ENCODE peak calls at places on chromosomes 2 and 18, in nine cellular contexts. One of them, this sample, is unnamed.

GRCh38 chr18:25370391-25370790 is 18.4 kb upstream of the ZNF521 start:
- DNase-seq in body of pancreas: no peak
- DNase-seq in GM12864: no peak
- DNase-seq in fibroblast of pulmonary artery: no peak
- DNase-seq in fibroblast of lung: no peak
- DNase-seq in chondrocyte: no peak
- DNase-seq in GM10248: no peak
- DNase-seq in brain microvascular endothelial cell: no peak
- DNase-seq in K562: no peak
- DNase-seq in this sample: no peak

GRCh38 chr2:17667898-17668297 is 85.7 kb downstream of the SMC6 start:
- DNase-seq in GM12864: no peak
- DNase-seq in K562: no peak
- DNase-seq in fibroblast of pulmonary artery: peak
- DNase-seq in brain microvascular endothelial cell: no peak
- DNase-seq in body of pancreas: no peak
- DNase-seq in GM10248: no peak
- DNase-seq in chondrocyte: no peak
- DNase-seq in fibroblast of lung: no peak
- DNase-seq in this sample: no peak

GRCh38 chr2:23554054-23554697 is 169.2 kb downstream of the KLHL29 start:
- DNase-seq in GM12864: no peak
- DNase-seq in GM10248: no peak
- DNase-seq in chondrocyte: peak
- DNase-seq in fibroblast of pulmonary artery: peak
- DNase-seq in body of pancreas: peak
- DNase-seq in brain microvascular endothelial cell: no peak
- DNase-seq in K562: no peak
- DNase-seq in fibroblast of lung: no peak
- DNase-seq in this sample: no peak

GRCh38 chr2:101114815-101115214 is 36.4 kb downstream of the TBC1D8 start:
- DNase-seq in chondrocyte: no peak
- DNase-seq in GM10248: no peak
- DNase-seq in fibroblast of pulmonary artery: no peak
- DNase-seq in fibroblast of lung: no peak
- DNase-seq in K562: no peak
- DNase-seq in GM12864: no peak
- DNase-seq in brain microvascular endothelial cell: no peak
- DNase-seq in body of pancreas: peak
- DNase-seq in this sample: no peak

GRCh38 chr2:152924722-152925121 is 206.3 kb downstream of the ARL6IP6 start:
- DNase-seq in body of pancreas: peak
- DNase-seq in fibroblast of pulmonary artery: no peak
- DNase-seq in chondrocyte: no peak
- DNase-seq in brain microvascular endothelial cell: no peak
- DNase-seq in K562: no peak
- DNase-seq in fibroblast of lung: peak
- DNase-seq in GM12864: no peak
- DNase-seq in GM10248: no peak
- DNase-seq in this sample: peak

GRCh38 chr18:48829443-48830149 is 121.2 kb downstream of the SMAD7 start:
- DNase-seq in brain microvascular endothelial cell: no peak
- DNase-seq in GM10248: no peak
- DNase-seq in fibroblast of lung: no peak
- DNase-seq in fibroblast of pulmonary artery: no peak
- DNase-seq in body of pancreas: no peak
- DNase-seq in chondrocyte: peak
- DNase-seq in K562: no peak
- DNase-seq in GM12864: no peak
- DNase-seq in this sample: no peak

GRCh38 chr2:192245329-192245728 is 50.6 kb upstream of the TMEFF2 start:
- DNase-seq in fibroblast of pulmonary artery: no peak
- DNase-seq in chondrocyte: no peak
- DNase-seq in brain microvascular endothelial cell: no peak
- DNase-seq in fibroblast of lung: no peak
- DNase-seq in GM12864: no peak
- DNase-seq in GM10248: no peak
- DNase-seq in K562: no peak
- DNase-seq in body of pancreas: no peak
- DNase-seq in this sample: no peak

GRCh38 chr2:235639387-235639786 is 145.5 kb downstream of the AGAP1 start:
- DNase-seq in body of pancreas: peak
- DNase-seq in GM12864: no peak
- DNase-seq in brain microvascular endothelial cell: peak
- DNase-seq in chondrocyte: no peak
- DNase-seq in fibroblast of pulmonary artery: peak
- DNase-seq in fibroblast of lung: peak
- DNase-seq in GM10248: no peak
- DNase-seq in K562: no peak
- DNase-seq in this sample: peak

GRCh38 chr2:223465793-223466192 is 136.4 kb downstream of the SCG2 start:
- DNase-seq in GM12864: no peak
- DNase-seq in fibroblast of pulmonary artery: peak
- DNase-seq in brain microvascular endothelial cell: peak
- DNase-seq in K562: no peak
- DNase-seq in chondrocyte: no peak
- DNase-seq in GM10248: no peak
- DNase-seq in body of pancreas: peak
- DNase-seq in fibroblast of lung: peak
- DNase-seq in this sample: peak

GRCh38 chr18:22935431-22935830 is 2.3 kb downstream of the RBBP8 start:
- DNase-seq in brain microvascular endothelial cell: no peak
- DNase-seq in K562: no peak
- DNase-seq in GM10248: no peak
- DNase-seq in GM12864: no peak
- DNase-seq in fibroblast of lung: no peak
- DNase-seq in fibroblast of pulmonary artery: peak
- DNase-seq in chondrocyte: no peak
- DNase-seq in body of pancreas: no peak
- DNase-seq in this sample: no peak

GRCh38 chr18:22933206-22933957 is at the start of gene RBBP8:
- DNase-seq in K562: peak
- DNase-seq in brain microvascular endothelial cell: peak
- DNase-seq in fibroblast of lung: peak
- DNase-seq in fibroblast of pulmonary artery: peak
- DNase-seq in GM10248: peak
- DNase-seq in body of pancreas: peak
- DNase-seq in chondrocyte: peak
- DNase-seq in GM12864: no peak
- DNase-seq in this sample: peak

GRCh38 chr18:22934789-22935188 is 1.7 kb downstream of the RBBP8 start:
- DNase-seq in K562: no peak
- DNase-seq in GM12864: no peak
- DNase-seq in chondrocyte: no peak
- DNase-seq in GM10248: no peak
- DNase-seq in body of pancreas: no peak
- DNase-seq in fibroblast of lung: no peak
- DNase-seq in fibroblast of pulmonary artery: no peak
- DNase-seq in brain microvascular endothelial cell: no peak
- DNase-seq in this sample: no peak

GRCh38 chr18:22933958-22934423 is 863 bp downstream of the RBBP8 start:
- DNase-seq in brain microvascular endothelial cell: peak
- DNase-seq in fibroblast of lung: no peak
- DNase-seq in body of pancreas: no peak
- DNase-seq in fibroblast of pulmonary artery: no peak
- DNase-seq in chondrocyte: no peak
- DNase-seq in K562: peak
- DNase-seq in GM10248: no peak
- DNase-seq in GM12864: no peak
- DNase-seq in this sample: no peak

DNA sequence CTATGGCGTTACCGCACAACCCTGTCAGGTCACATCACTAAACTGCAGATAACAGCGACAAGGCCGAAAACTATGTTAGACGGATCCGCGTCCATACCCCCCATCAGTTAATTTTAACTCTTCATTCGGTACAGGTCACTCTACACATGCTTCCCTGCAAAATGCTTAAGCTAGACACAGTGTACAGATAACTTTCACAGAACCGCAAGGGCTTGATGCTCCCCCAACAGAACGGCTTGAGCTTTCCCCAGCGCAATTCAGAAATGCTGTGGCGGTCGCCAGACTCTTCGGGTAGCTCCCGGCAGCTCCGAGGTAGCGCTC is 283 bp upstream of the RBBP8 start:
- DNase-seq in fibroblast of pulmonary artery: no peak
- DNase-seq in fibroblast of lung: no peak
- DNase-seq in GM10248: no peak
- DNase-seq in GM12864: no peak
- DNase-seq in body of pancreas: no peak
- DNase-seq in chondrocyte: no peak
- DNase-seq in K562: no peak
- DNase-seq in brain microvascular endothelial cell: no peak
- DNase-seq in this sample: no peak
- TF ChIP-seq CTCF in fibroblast of pulmonary artery: no peak
- TF ChIP-seq CTCF in fibroblast of lung: no peak
- TF ChIP-seq CTCF in GM10248: no peak
- TF ChIP-seq CTCF in GM12864: no peak
- TF ChIP-seq CTCF in body of pancreas: no peak
- TF ChIP-seq CTCF in chondrocyte: no peak
- TF ChIP-seq CTCF in K562: no peak
- TF ChIP-seq CTCF in brain microvascular endothelial cell: no peak
- TF ChIP-seq CTCF in this sample: no peak

DNA sequence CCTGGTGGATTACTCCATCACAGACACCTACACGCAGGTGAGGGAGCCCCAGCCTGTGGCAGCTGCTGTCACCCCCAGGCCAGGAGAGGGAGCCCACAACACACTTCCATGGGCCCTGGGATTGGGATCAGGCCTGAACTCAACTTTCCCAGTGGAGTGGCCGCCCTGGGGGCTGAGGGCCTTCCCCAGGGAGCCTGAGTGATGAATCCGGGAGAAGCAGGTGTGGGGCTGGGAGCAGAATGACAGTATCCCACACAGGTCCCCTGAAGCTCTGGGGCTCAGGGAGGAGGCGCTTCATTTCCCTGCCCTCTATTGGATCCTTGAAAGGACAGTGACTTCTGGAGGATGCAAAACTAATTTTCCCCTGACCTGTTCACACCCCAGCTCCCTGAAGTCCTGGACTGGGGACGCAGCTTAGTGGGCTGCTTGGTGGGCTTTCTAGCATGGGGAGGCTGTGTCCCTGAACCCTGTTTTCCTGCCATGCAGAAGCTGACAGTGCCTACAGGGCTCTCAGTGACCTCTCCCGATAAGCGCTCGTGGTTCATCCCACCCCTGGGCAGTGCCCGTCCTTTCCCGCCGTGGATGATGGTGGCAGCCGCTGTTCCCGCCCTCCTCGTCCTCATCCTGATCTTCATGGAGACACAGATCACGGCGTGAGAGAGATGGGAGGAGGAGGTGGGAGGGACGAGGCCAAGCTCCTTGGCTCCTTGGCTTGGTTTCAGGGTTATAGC is 11.0 kb downstream of the SLC4A3 start:
- DNase-seq in brain microvascular endothelial cell: no peak
- DNase-seq in K562: no peak
- DNase-seq in GM12864: no peak
- DNase-seq in GM10248: no peak
- DNase-seq in fibroblast of lung: no peak
- DNase-seq in chondrocyte: no peak
- DNase-seq in fibroblast of pulmonary artery: no peak
- DNase-seq in body of pancreas: no peak
- DNase-seq in this sample: no peak
- TF ChIP-seq CTCF in brain microvascular endothelial cell: peak
- TF ChIP-seq CTCF in K562: peak
- TF ChIP-seq CTCF in GM12864: no peak
- TF ChIP-seq CTCF in GM10248: no peak
- TF ChIP-seq CTCF in fibroblast of lung: no peak
- TF ChIP-seq CTCF in chondrocyte: peak
- TF ChIP-seq CTCF in fibroblast of pulmonary artery: peak
- TF ChIP-seq CTCF in body of pancreas: no peak
- TF ChIP-seq CTCF in this sample: peak

GRCh38 chr2:71784734-71785549 is 331.6 kb downstream of the DYSF start:
- DNase-seq in GM12864: no peak
- DNase-seq in GM10248: peak
- DNase-seq in brain microvascular endothelial cell: peak
- DNase-seq in chondrocyte: no peak
- DNase-seq in fibroblast of pulmonary artery: no peak
- DNase-seq in fibroblast of lung: peak
- DNase-seq in body of pancreas: no peak
- DNase-seq in K562: no peak
- DNase-seq in this sample: no peak
- TF ChIP-seq CTCF in GM12864: no peak
- TF ChIP-seq CTCF in GM10248: no peak
- TF ChIP-seq CTCF in brain microvascular endothelial cell: no peak
- TF ChIP-seq CTCF in chondrocyte: peak
- TF ChIP-seq CTCF in fibroblast of pulmonary artery: no peak
- TF ChIP-seq CTCF in fibroblast of lung: no peak
- TF ChIP-seq CTCF in body of pancreas: no peak
- TF ChIP-seq CTCF in K562: no peak
- TF ChIP-seq CTCF in this sample: no peak

GRCh38 chr2:157052685-157053224 is 204.8 kb upstream of the GALNT5 start:
- DNase-seq in chondrocyte: no peak
- DNase-seq in GM10248: no peak
- DNase-seq in GM12864: no peak
- DNase-seq in K562: no peak
- DNase-seq in fibroblast of pulmonary artery: peak
- DNase-seq in brain microvascular endothelial cell: peak
- DNase-seq in fibroblast of lung: peak
- DNase-seq in body of pancreas: no peak
- DNase-seq in this sample: peak

GRCh38 chr2:157053876-157054275 is 203.6 kb upstream of the GALNT5 start:
- DNase-seq in GM10248: no peak
- DNase-seq in brain microvascular endothelial cell: no peak
- DNase-seq in chondrocyte: no peak
- DNase-seq in fibroblast of lung: no peak
- DNase-seq in body of pancreas: no peak
- DNase-seq in fibroblast of pulmonary artery: peak
- DNase-seq in GM12864: no peak
- DNase-seq in K562: no peak
- DNase-seq in this sample: no peak

GRCh38 chr2:157058161-157058560 is 199.3 kb upstream of the GALNT5 start:
- DNase-seq in GM12864: no peak
- DNase-seq in GM10248: no peak
- DNase-seq in chondrocyte: no peak
- DNase-seq in brain microvascular endothelial cell: no peak
- DNase-seq in fibroblast of lung: no peak
- DNase-seq in body of pancreas: no peak
- DNase-seq in K562: no peak
- DNase-seq in fibroblast of pulmonary artery: no peak
- DNase-seq in this sample: no peak

GRCh38 chr2:157056200-157056676 is 201.3 kb upstream of the GALNT5 start:
- DNase-seq in fibroblast of lung: peak
- DNase-seq in GM10248: no peak
- DNase-seq in brain microvascular endothelial cell: peak
- DNase-seq in chondrocyte: no peak
- DNase-seq in K562: no peak
- DNase-seq in GM12864: no peak
- DNase-seq in fibroblast of pulmonary artery: peak
- DNase-seq in body of pancreas: no peak
- DNase-seq in this sample: peak

DNA sequence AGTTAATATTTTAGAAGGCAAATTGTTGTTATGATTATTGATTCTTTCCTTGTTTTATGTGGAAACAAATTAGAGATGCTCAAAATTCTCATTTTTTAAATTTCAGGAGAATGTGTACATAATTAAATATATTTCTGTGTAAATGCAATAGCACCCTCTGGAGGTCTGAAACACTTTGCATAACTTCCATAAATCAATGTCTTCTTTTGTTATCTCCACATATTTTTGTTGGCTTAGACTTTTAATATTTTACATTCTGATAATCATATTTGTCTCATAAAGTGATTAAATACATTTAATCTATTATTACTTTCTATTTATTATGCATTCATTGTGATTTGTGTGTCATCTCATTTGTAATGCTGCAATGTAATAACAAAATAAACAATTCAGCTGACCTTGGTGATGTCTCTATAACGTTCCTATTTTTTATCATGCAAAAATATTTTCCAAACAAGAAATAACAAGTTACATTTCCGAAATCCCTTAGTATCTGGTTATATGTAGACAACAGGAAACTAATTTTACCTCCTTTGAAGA is 201.8 kb upstream of the GALNT5 start:
- DNase-seq in brain microvascular endothelial cell: peak
- DNase-seq in GM10248: no peak
- DNase-seq in K562: no peak
- DNase-seq in fibroblast of lung: peak
- DNase-seq in fibroblast of pulmonary artery: peak
- DNase-seq in GM12864: no peak
- DNase-seq in chondrocyte: no peak
- DNase-seq in body of pancreas: no peak
- DNase-seq in this sample: peak
- TF ChIP-seq CTCF in brain microvascular endothelial cell: peak
- TF ChIP-seq CTCF in GM10248: peak
- TF ChIP-seq CTCF in K562: peak
- TF ChIP-seq CTCF in fibroblast of lung: peak
- TF ChIP-seq CTCF in fibroblast of pulmonary artery: peak
- TF ChIP-seq CTCF in GM12864: peak
- TF ChIP-seq CTCF in chondrocyte: peak
- TF ChIP-seq CTCF in body of pancreas: peak
- TF ChIP-seq CTCF in this sample: peak

This sample was measured in astrocyte of the spinal cord.